ENCODE peak calls at places on chromosomes 13 and 19, in four cellular contexts. N is KBM-7; I is CD4-positive, alpha-beta memory T cell; G is kidney tubule cell. C is an unnamed sample.

GRCh38 chr19:13838943-13839192 is 38.1 kb upstream of the NANOS3 start:
- DNase-seq in N (peak; percentile 89), I (no peak), G (no peak), C (no peak)

GRCh38 chr13:77697208-77698103 is at the start of gene SLAIN1:
- DNase-seq in N (peak; percentile 64), I (peak; percentile 86), G (peak; percentile 79), C (peak; percentile 76)

GRCh38 chr13:102679449-102680132 is 15.3 kb downstream of the METTL21C start:
- DNase-seq in N (no peak), I (no peak), G (no peak), C (no peak)

GRCh38 chr13:108551674-108552073 is 77.7 kb upstream of the MYO16 start:
- DNase-seq in N (no peak), I (no peak), G (no peak), C (no peak)

GRCh38 chr19:44050740-44051653 is 839 bp upstream of the ZNF223 start:
- DNase-seq in N (no peak), I (peak; percentile 42), G (peak; percentile 36), C (peak; percentile 64)

GRCh38 chr13:40589285-40590109 is 76.9 kb downstream of the FOXO1 start:
- DNase-seq in N (peak; percentile 92), I (no peak), G (peak; percentile 88), C (no peak)

GRCh38 chr19:16405091-16405490 is 66.7 kb downstream of the EPS15L1 start:
- DNase-seq in N (no peak), I (no peak), G (no peak), C (no peak)

GRCh38 chr19:17734146-17734545 is 14.9 kb downstream of the MAP1S start:
- DNase-seq in N (no peak), I (no peak), G (no peak), C (no peak)

GRCh38 chr13:98203641-98204326 is 26.7 kb upstream of the RNF113B start:
- DNase-seq in N (no peak), I (no peak), G (no peak), C (no peak)

GRCh38 chr13:67383358-67383757 is 153.2 kb upstream of the PCDH9 start:
- DNase-seq in N (no peak), I (no peak), G (no peak), C (peak; percentile 3)

GRCh38 chr19:2478756-2479555 is 3.0 kb downstream of the GADD45B start:
- DNase-seq in N (no peak), I (peak; percentile 71), G (peak; percentile 81), C (no peak)

C was measured in COR-L47.